ENCODE peak calls at places on chromosomes 4 and X, in six cellular contexts. W is uterus, S is K562, P is breast epithelium, Q is sigmoid colon, E is tibial nerve. F is an unnamed sample.

GRCh38 chr4:2141022-2141761 is 82.1 kb downstream of the NAT8L start:
- DNase-seq in E (no peak), S (no peak), W (no peak), P (no peak), Q (no peak), F (no peak)

GRCh38 chr4:41257257-41257900 is 651 bp downstream of the UCHL1 start:
- DNase-seq in P (no peak), E (no peak), Q (peak; percentile 70), S (no peak), W (no peak), F (peak; percentile 68)

GRCh38 chr4:153483432-153484418 is 17.6 kb downstream of the TMEM131L start:
- DNase-seq in E (no peak), P (no peak), W (no peak), Q (no peak), S (no peak), F (no peak)

GRCh38 chr4:7677799-7678301 is 243.1 kb upstream of the PSAPL1 start:
- DNase-seq in Q (no peak), S (no peak), P (no peak), W (no peak), E (no peak), F (no peak)

GRCh38 chr4:173934201-173934600 is 349.3 kb downstream of the FBXO8 start:
- DNase-seq in S (no peak), W (no peak), P (no peak), Q (no peak), E (no peak), F (no peak)

GRCh38 chr4:31204895-31205294 is 484.7 kb downstream of the PCDH7 start:
- DNase-seq in Q (no peak), W (no peak), S (no peak), P (no peak), E (no peak), F (no peak)

GRCh38 chr4:98929341-98930267 is 671 bp upstream of the EIF4E start:
- DNase-seq in P (peak; percentile 58), E (peak; percentile 51), W (peak; percentile 82), S (peak; percentile 77), Q (peak; percentile 84), F (peak; percentile 83)

GRCh38 chrX:51281758-51282318 is 50.8 kb upstream of the NUDT10 start:
- DNase-seq in E (no peak), W (no peak), S (no peak), P (no peak), Q (no peak), F (no peak)

GRCh38 chr4:87985097-87985886 is 9.8 kb downstream of the SPP1 start:
- DNase-seq in S (no peak), W (peak; percentile 40), P (no peak), Q (no peak), E (peak; percentile 39), F (no peak)

GRCh38 chr4:143375326-143376073 is 38.8 kb downstream of the GAB1 start:
- DNase-seq in E (no peak), W (no peak), P (no peak), Q (no peak), S (peak; percentile 44), F (no peak)

GRCh38 chr4:7863911-7864681 is 75.6 kb downstream of the AFAP1 start:
- DNase-seq in E (no peak), P (no peak), W (no peak), Q (peak; percentile 18), S (peak; percentile 23), F (no peak)

GRCh38 chrX:130339408-130340222 is at the start of gene SLC25A14:
- DNase-seq in P (peak; percentile 63), W (peak; percentile 72), S (peak; percentile 69), Q (peak; percentile 85), E (peak; percentile 40), F (peak; percentile 80)

GRCh38 chr4:184310171-184310567 is 92.5 kb upstream of the ENPP6 start:
- DNase-seq in E (no peak), P (no peak), S (peak; percentile 24), Q (no peak), W (no peak), F (no peak)

GRCh38 chr4:137278431-137278830 is 253.9 kb downstream of the PCDH18 start:
- DNase-seq in E (no peak), P (no peak), W (no peak), S (no peak), Q (no peak), F (no peak)

GRCh38 chr4:106502106-106502699 is 133.6 kb upstream of the GIMD1 start:
- DNase-seq in E (peak; percentile 15), P (peak; percentile 61), Q (no peak), W (no peak), S (peak; percentile 48), F (no peak)

GRCh38 chr4:2135083-2135482 is 76.0 kb downstream of the NAT8L start:
- DNase-seq in P (no peak), S (no peak), Q (no peak), W (no peak), E (no peak), F (no peak)

GRCh38 chr4:48082956-48083355 is 51.1 kb downstream of the TXK start:
- DNase-seq in W (no peak), E (no peak), S (no peak), P (no peak), Q (no peak), F (no peak)

GRCh38 chrX:105803891-105804290 is 18.4 kb upstream of the NRK start:
- DNase-seq in Q (no peak), P (no peak), S (no peak), E (no peak), W (no peak), F (no peak)

GRCh38 chr4:141126769-141127168 is 6.5 kb downstream of the RNF150 start:
- DNase-seq in S (no peak), Q (no peak), P (no peak), W (no peak), E (no peak), F (no peak)

GRCh38 chr4:18641334-18641733 is 619.8 kb upstream of the LCORL start:
- DNase-seq in E (no peak), P (no peak), W (no peak), S (no peak), Q (no peak), F (no peak)

GRCh38 chr4:1809754-1810502 is 16.8 kb downstream of the FGFR3 start:
- DNase-seq in W (no peak), Q (peak; percentile 80), E (peak; percentile 10), S (peak; percentile 84), P (no peak), F (no peak)

GRCh38 chr4:8046925-8047541 is 107.4 kb upstream of the AFAP1 start:
- DNase-seq in E (no peak), Q (no peak), W (no peak), S (no peak), P (no peak), F (no peak)

GRCh38 chr4:64158648-64159326 is 250.5 kb downstream of the TECRL start:
- DNase-seq in W (peak; percentile 31), Q (no peak), P (no peak), S (peak; percentile 24), E (peak; percentile 84), F (no peak)

GRCh38 chr4:77332696-77333270 is 175.8 kb downstream of the CCNG2 start:
- DNase-seq in E (no peak), W (no peak), S (no peak), Q (no peak), P (no peak), F (no peak)

GRCh38 chr4:132818091-132818490 is 331.0 kb upstream of the PCDH10 start:
- DNase-seq in Q (no peak), W (no peak), S (no peak), E (no peak), P (no peak), F (no peak)

GRCh38 chr4:108270466-108271450 is 102.0 kb upstream of the LEF1 start:
- DNase-seq in W (no peak), Q (no peak), E (no peak), P (no peak), S (no peak), F (no peak)

GRCh38 chr4:13524504-13525243 is 19.6 kb downstream of the NKX3-2 start:
- DNase-seq in S (no peak), W (no peak), E (no peak), Q (no peak), P (no peak), F (no peak)

GRCh38 chr4:81666491-81666890 is 194.8 kb upstream of the RASGEF1B start:
- DNase-seq in W (no peak), S (no peak), P (no peak), Q (no peak), E (no peak), F (no peak)

GRCh38 chr4:8710416-8710815 is 117.9 kb downstream of the CPZ start:
- DNase-seq in P (peak; percentile 43), Q (peak; percentile 39), E (no peak), W (peak; percentile 8), S (no peak), F (peak; percentile 25)

GRCh38 chr4:791866-792630 is 33.9 kb downstream of the CPLX1 start:
- DNase-seq in P (peak; percentile 83), S (no peak), E (no peak), Q (no peak), W (no peak), F (no peak)
- H3K27me3 ChIP-seq in P (peaks cover 38% of the 10 kb centered on the region), S (peaks cover 40% of the 10 kb centered on the region), E (peaks cover 96% of the 10 kb centered on the region), Q (peaks cover 64% of the 10 kb centered on the region), W (peaks cover 20% of the 10 kb centered on the region), F (peaks cover 74% of the 10 kb centered on the region)

DNA sequence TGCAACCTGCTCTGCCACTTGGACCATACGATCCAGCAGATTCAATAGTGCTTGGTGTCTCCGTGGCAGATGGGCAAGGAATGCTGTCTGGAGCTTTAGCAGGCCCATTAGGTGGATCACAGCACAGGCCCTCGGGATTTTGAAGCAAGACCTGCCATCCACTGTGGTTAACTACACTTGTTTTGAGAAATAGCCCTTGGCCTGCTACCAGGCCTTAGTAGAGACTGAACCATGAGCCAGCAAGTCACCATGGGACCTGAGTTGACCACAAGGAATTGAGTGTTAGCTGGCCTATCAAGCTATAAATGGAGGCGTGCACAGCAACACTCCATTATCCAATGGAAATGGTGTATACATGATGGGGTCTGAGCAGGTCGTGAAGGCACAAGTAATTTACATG is 14.5 kb upstream of the LDB2 start:
- DNase-seq in E (no peak), Q (no peak), W (no peak), P (no peak), S (no peak), F (no peak)
- TF ChIP-seq POLR2A in E (no peak), Q (no peak), W (no peak), P (no peak), S (no peak), F (no peak)

GRCh38 chrX:151973851-151974335 is 583 bp downstream of the GABRE start:
- DNase-seq in W (peak; percentile 34), Q (no peak), S (peak; percentile 38), P (no peak), E (no peak), F (no peak)
- H3K27me3 ChIP-seq in W (no peaks in the 10 kb centered on the region), Q (no peaks in the 10 kb centered on the region), S (no peaks in the 10 kb centered on the region), P (peaks cover 31% of the 10 kb centered on the region), E (no peaks in the 10 kb centered on the region), F (no peaks in the 10 kb centered on the region)

GRCh38 chr4:128516568-128516967 is 229.0 kb upstream of the PGRMC2 start:
- DNase-seq in P (no peak), Q (no peak), W (no peak), S (no peak), E (no peak), F (no peak)

GRCh38 chr4:128517096-128517738 is 229.6 kb upstream of the PGRMC2 start:
- DNase-seq in W (no peak), S (peak; percentile 71), Q (no peak), P (no peak), E (no peak), F (no peak)

GRCh38 chr4:128521156-128521555 is 233.5 kb upstream of the PGRMC2 start:
- DNase-seq in W (no peak), Q (no peak), P (no peak), E (no peak), S (no peak), F (no peak)

GRCh38 chr4:128519163-128519810 is 231.7 kb upstream of the PGRMC2 start:
- DNase-seq in Q (no peak), E (no peak), S (no peak), W (peak; percentile 41), P (no peak), F (no peak)

GRCh38 chr4:128517739-128518510 is 230.3 kb upstream of the PGRMC2 start:
- DNase-seq in Q (peak; percentile 82), P (no peak), W (peak; percentile 68), S (peak; percentile 86), E (peak; percentile 81), F (no peak)
- TF ChIP-seq POLR2A in Q (no peak), P (no peak), W (no peak), S (no peak), E (no peak), F (no peak)

F was measured in suprapubic skin.